ENCODE peak calls at places on chromosomes 4 and X, in nine cellular contexts. J is right atrium auricular region, A is mammary epithelial cell, Q is uterus, H is pancreas, M is SJSA1, T is bronchial epithelial cell, O is lower lobe of right lung, D is brain microvascular endothelial cell. G is an unnamed sample.

GRCh38 chr4:185464887-185465286 is 6.6 kb downstream of the CCDC110 start:
- DNase-seq in J (no peak), A (no peak), Q (no peak), H (no peak), M (no peak), T (no peak), O (no peak), D (no peak), G (no peak)

GRCh38 chrX:124818764-124819163 is 472.4 kb downstream of the SH2D1A start:
- DNase-seq in J (no peak), A (no peak), Q (no peak), H (no peak), M (no peak), T (no peak), O (no peak), D (no peak), G (no peak)

GRCh38 chr4:4247711-4248035 is 350 bp downstream of the TMEM128 start:
- DNase-seq in J (no peak), A (no peak), Q (no peak), H (no peak), M (no peak), T (peak; percentile 26), O (no peak), D (no peak), G (no peak)

GRCh38 chr4:68581382-68582338 is 5.5 kb upstream of the UGT2B17 start:
- DNase-seq in J (no peak), A (peak; percentile 21), Q (no peak), H (no peak), M (no peak), T (peak; percentile 55), O (no peak), D (no peak), G (no peak)

GRCh38 chr4:53763813-53764597 is 172.7 kb upstream of the LNX1 start:
- DNase-seq in J (no peak), A (peak; percentile 19), Q (no peak), H (no peak), M (peak; percentile 53), T (peak; percentile 33), O (no peak), D (peak; percentile 82), G (no peak)

GRCh38 chrX:150543230-150544155 is 24.9 kb upstream of the MTM1 start:
- DNase-seq in J (no peak), A (no peak), Q (no peak), H (no peak), M (no peak), T (no peak), O (no peak), D (no peak), G (no peak)

GRCh38 chr4:118124977-118125376 is 90.7 kb downstream of the NDST3 start:
- DNase-seq in J (no peak), A (peak; percentile 12), Q (no peak), H (no peak), M (no peak), T (no peak), O (no peak), D (no peak), G (no peak)

GRCh38 chr4:177696438-177696966 is 254.3 kb upstream of the AGA start:
- DNase-seq in J (no peak), A (peak; percentile 11), Q (no peak), H (no peak), M (no peak), T (peak; percentile 4), O (no peak), D (no peak), G (no peak)

GRCh38 chrX:154603438-154604430 is 15.3 kb downstream of the CTAG1B start:
- DNase-seq in J (no peak), A (peak; percentile 88), Q (peak; percentile 32), H (no peak), M (peak; percentile 36), T (peak; percentile 78), O (no peak), D (peak; percentile 3), G (peak; percentile 54)

GRCh38 chr4:146640459-146641061 is 1.9 kb downstream of the POU4F2 start:
- DNase-seq in J (no peak), A (no peak), Q (no peak), H (no peak), M (no peak), T (no peak), O (no peak), D (no peak), G (no peak)

GRCh38 chrX:100609591-100609990 is 24.9 kb downstream of the TNMD start:
- DNase-seq in J (no peak), A (no peak), Q (no peak), H (no peak), M (no peak), T (no peak), O (no peak), D (no peak), G (no peak)

GRCh38 chr4:122827899-122828601 is 1.4 kb downstream of the FGF2 start:
- DNase-seq in J (no peak), A (peak; percentile 68), Q (peak; percentile 72), H (peak; percentile 23), M (peak; percentile 66), T (peak; percentile 48), O (no peak), D (peak; percentile 42), G (peak; percentile 43)

GRCh38 chr4:104017213-104017612 is 297.4 kb upstream of the TACR3 start:
- DNase-seq in J (no peak), A (no peak), Q (no peak), H (no peak), M (no peak), T (no peak), O (no peak), D (no peak), G (no peak)

GRCh38 chrX:22134681-22135080 is 102.6 kb downstream of the PHEX start:
- DNase-seq in J (no peak), A (peak; percentile 76), Q (no peak), H (no peak), M (peak; percentile 63), T (peak; percentile 83), O (no peak), D (peak; percentile 70), G (peak; percentile 73)

GRCh38 chr4:55768291-55768690 is 51.3 kb upstream of the EXOC1L start:
- DNase-seq in J (no peak), A (peak; percentile 35), Q (no peak), H (no peak), M (peak; percentile 46), T (peak; percentile 67), O (no peak), D (peak; percentile 92), G (peak; percentile 56)

GRCh38 chr4:164753873-164754488 is at the start of gene SMIM31:
- DNase-seq in J (no peak), A (no peak), Q (no peak), H (no peak), M (no peak), T (peak; percentile 82), O (no peak), D (no peak), G (no peak)

GRCh38 chrX:74015379-74016019 is 288.5 kb upstream of the ZCCHC13 start:
- DNase-seq in J (peak; percentile 78), A (peak; percentile 59), Q (peak; percentile 53), H (peak; percentile 75), M (peak; percentile 55), T (peak; percentile 49), O (no peak), D (peak; percentile 72), G (peak; percentile 29)

GRCh38 chrX:39497717-39498265 is 600.0 kb downstream of the BCOR start:
- DNase-seq in J (no peak), A (no peak), Q (no peak), H (no peak), M (no peak), T (no peak), O (no peak), D (no peak), G (no peak)

GRCh38 chr4:93066746-93067145 is 761.8 kb upstream of the ATOH1 start:
- DNase-seq in J (no peak), A (peak; percentile 32), Q (no peak), H (no peak), M (no peak), T (peak; percentile 86), O (no peak), D (no peak), G (peak; percentile 1)

GRCh38 chr4:119518230-119518892 is 110.2 kb downstream of the PDE5A start:
- DNase-seq in J (no peak), A (no peak), Q (no peak), H (no peak), M (no peak), T (no peak), O (no peak), D (no peak), G (no peak)
- H3K36me3 ChIP-seq in J (peaks cover 13% of the 10 kb centered on the region), A (peaks cover 2% of the 10 kb centered on the region), Q (no peaks in the 10 kb centered on the region), H (no peaks in the 10 kb centered on the region), M (peaks cover 70% of the 10 kb centered on the region), T (peaks cover 2% of the 10 kb centered on the region), O (peaks cover 85% of the 10 kb centered on the region), D (peaks cover 3% of the 10 kb centered on the region), G (no peaks in the 10 kb centered on the region)

GRCh38 chrX:108267561-108267960 is 170.7 kb downstream of the COL4A6 start:
- DNase-seq in J (no peak), A (no peak), Q (no peak), H (no peak), M (no peak), T (no peak), O (no peak), D (no peak), G (no peak)

GRCh38 chrX:108268434-108269080 is 169.7 kb downstream of the COL4A6 start:
- DNase-seq in J (no peak), A (peak; percentile 54), Q (no peak), H (peak; percentile 24), M (no peak), T (peak; percentile 67), O (no peak), D (no peak), G (no peak)

GRCh38 chrX:108261541-108262218 is 170.1 kb downstream of the ATG4A start:
- DNase-seq in J (no peak), A (peak; percentile 93), Q (no peak), H (no peak), M (no peak), T (peak; percentile 94), O (no peak), D (no peak), G (no peak)

GRCh38 chrX:108270280-108270679 is 167.9 kb downstream of the COL4A6 start:
- DNase-seq in J (no peak), A (peak; percentile 85), Q (no peak), H (no peak), M (no peak), T (peak; percentile 91), O (no peak), D (no peak), G (no peak)

GRCh38 chrX:108264376-108264775 is 172.8 kb downstream of the ATG4A start:
- DNase-seq in J (no peak), A (no peak), Q (no peak), H (no peak), M (no peak), T (no peak), O (no peak), D (no peak), G (no peak)
- H3K36me3 ChIP-seq in J (no peaks in the 10 kb centered on the region), A (no peaks in the 10 kb centered on the region), Q (no peaks in the 10 kb centered on the region), H (no peaks in the 10 kb centered on the region), M (no peaks in the 10 kb centered on the region), T (no peaks in the 10 kb centered on the region), O (no peaks in the 10 kb centered on the region), D (no peaks in the 10 kb centered on the region), G (no peaks in the 10 kb centered on the region)

GRCh38 chrX:16748425-16748824 is 29.0 kb downstream of the SYAP1 start:
- DNase-seq in J (no peak), A (no peak), Q (no peak), H (no peak), M (no peak), T (no peak), O (no peak), D (no peak), G (no peak)
- H3K36me3 ChIP-seq in J (peaks cover 56% of the 10 kb centered on the region), A (peaks cover 19% of the 10 kb centered on the region), Q (no peaks in the 10 kb centered on the region), H (peaks cover 3% of the 10 kb centered on the region), M (peaks cover 3% of the 10 kb centered on the region), T (no peaks in the 10 kb centered on the region), O (peaks cover 64% of the 10 kb centered on the region), D (peaks cover 48% of the 10 kb centered on the region), G (peaks cover 5% of the 10 kb centered on the region)

GRCh38 chr4:39846135-39846534 is 131.6 kb downstream of the PDS5A start:
- DNase-seq in J (no peak), A (peak; percentile 18), Q (no peak), H (no peak), M (no peak), T (no peak), O (no peak), D (peak; percentile 19), G (no peak)
- H3K36me3 ChIP-seq in J (peaks cover 37% of the 10 kb centered on the region), A (peaks cover 47% of the 10 kb centered on the region), Q (no peaks in the 10 kb centered on the region), H (no peaks in the 10 kb centered on the region), M (peaks cover 3% of the 10 kb centered on the region), T (peaks cover 8% of the 10 kb centered on the region), O (peaks cover 80% of the 10 kb centered on the region), D (peaks cover 23% of the 10 kb centered on the region), G (no peaks in the 10 kb centered on the region)

G was measured in kidney epithelial cell.